ENCODE peak calls at places on chromosomes 2 and 18, in four cellular contexts. E, T, I and A are unnamed samples.

GRCh38 chr18:34128436-34128835 is 96.3 kb downstream of the NOL4 start:
- DNase-seq in T (no peak), E (no peak), I (no peak), A (no peak)

GRCh38 chr2:168216351-168217005 is 30.9 kb downstream of the STK39 start:
- DNase-seq in E (no peak), I (no peak), T (no peak), A (no peak)

GRCh38 chr18:4987452-4988405 is 209.3 kb downstream of the AKAIN1 start:
- DNase-seq in E (no peak), T (no peak), I (no peak), A (no peak)

GRCh38 chr18:9665311-9665710 is 42.8 kb upstream of the RAB31 start:
- DNase-seq in E (no peak), T (no peak), I (no peak), A (no peak)

GRCh38 chr18:67509711-67510110 is 6.8 kb downstream of the DSEL start:
- DNase-seq in T (no peak), I (no peak), E (peak), A (no peak)

GRCh38 chr18:37534627-37535026 is 31.0 kb downstream of the CELF4 start:
- DNase-seq in T (no peak), E (no peak), I (no peak), A (no peak)

GRCh38 chr18:9898792-9899549 is 13.2 kb downstream of the TXNDC2 start:
- DNase-seq in E (no peak), I (no peak), T (no peak), A (no peak)

GRCh38 chr2:61793389-61793836 is 60.4 kb downstream of the FAM161A start:
- DNase-seq in I (peak), E (peak), T (peak), A (peak)

GRCh38 chr2:200765139-200765951 is 46.4 kb upstream of the BZW1 start:
- DNase-seq in I (no peak), E (no peak), T (peak), A (no peak)

GRCh38 chr2:31558401-31559295 is 22.1 kb downstream of the SRD5A2 start:
- DNase-seq in E (no peak), T (no peak), I (no peak), A (no peak)